ENCODE peak calls at places on chromosomes 2 and 18, in seven cellular contexts. One of them, this sample, is unnamed.

GRCh38 chr2:112257575-112257974 is 2.7 kb upstream of the ZC3H8 start:
- DNase-seq in stimulated activated CD8-positive, alpha-beta memory T cell treated with anti-CD3 and anti-CD28 coated beads, Interleukin-4, amount 100 ng/mL, for 1 hour: no peak
- DNase-seq in tibial nerve: no peak
- DNase-seq in HEK293T: no peak
- DNase-seq in AG08395: no peak
- DNase-seq in anterior cingulate cortex: no peak
- DNase-seq in AG20443: no peak
- DNase-seq in this sample: no peak

GRCh38 chr2:182980115-182980514 is 58.1 kb downstream of the NCKAP1 start:
- DNase-seq in AG20443: peak; percentile 39
- DNase-seq in stimulated activated CD8-positive, alpha-beta memory T cell treated with anti-CD3 and anti-CD28 coated beads, Interleukin-4, amount 100 ng/mL, for 1 hour: no peak
- DNase-seq in tibial nerve: no peak
- DNase-seq in AG08395: peak; percentile 41
- DNase-seq in HEK293T: peak; percentile 27
- DNase-seq in anterior cingulate cortex: no peak
- DNase-seq in this sample: peak; percentile 68

GRCh38 chr18:13447621-13448020 is 229.1 kb downstream of the LDLRAD4 start:
- DNase-seq in AG08395: peak; percentile 77
- DNase-seq in stimulated activated CD8-positive, alpha-beta memory T cell treated with anti-CD3 and anti-CD28 coated beads, Interleukin-4, amount 100 ng/mL, for 1 hour: no peak
- DNase-seq in HEK293T: no peak
- DNase-seq in tibial nerve: no peak
- DNase-seq in anterior cingulate cortex: no peak
- DNase-seq in AG20443: peak; percentile 86
- DNase-seq in this sample: peak; percentile 89

GRCh38 chr2:222733846-222734689 is 62.6 kb downstream of the MOGAT1 start:
- DNase-seq in stimulated activated CD8-positive, alpha-beta memory T cell treated with anti-CD3 and anti-CD28 coated beads, Interleukin-4, amount 100 ng/mL, for 1 hour: no peak
- DNase-seq in AG08395: peak; percentile 38
- DNase-seq in anterior cingulate cortex: no peak
- DNase-seq in HEK293T: no peak
- DNase-seq in AG20443: peak; percentile 37
- DNase-seq in tibial nerve: no peak
- DNase-seq in this sample: no peak

GRCh38 chr2:25700221-25700660 is 26.9 kb upstream of the DTNB start:
- DNase-seq in tibial nerve: peak; percentile 17
- DNase-seq in HEK293T: peak; percentile 43
- DNase-seq in AG08395: peak; percentile 42
- DNase-seq in AG20443: peak; percentile 61
- DNase-seq in anterior cingulate cortex: no peak
- DNase-seq in stimulated activated CD8-positive, alpha-beta memory T cell treated with anti-CD3 and anti-CD28 coated beads, Interleukin-4, amount 100 ng/mL, for 1 hour: no peak
- DNase-seq in this sample: peak; percentile 61

GRCh38 chr2:7358865-7359264 is 441.7 kb downstream of the RNF144A start:
- DNase-seq in stimulated activated CD8-positive, alpha-beta memory T cell treated with anti-CD3 and anti-CD28 coated beads, Interleukin-4, amount 100 ng/mL, for 1 hour: no peak
- DNase-seq in anterior cingulate cortex: no peak
- DNase-seq in AG20443: no peak
- DNase-seq in tibial nerve: no peak
- DNase-seq in HEK293T: no peak
- DNase-seq in AG08395: no peak
- DNase-seq in this sample: no peak

GRCh38 chr2:149422337-149422990 is 92.1 kb downstream of the LYPD6 start:
- DNase-seq in HEK293T: no peak
- DNase-seq in tibial nerve: no peak
- DNase-seq in anterior cingulate cortex: no peak
- DNase-seq in AG20443: peak; percentile 64
- DNase-seq in AG08395: peak; percentile 27
- DNase-seq in stimulated activated CD8-positive, alpha-beta memory T cell treated with anti-CD3 and anti-CD28 coated beads, Interleukin-4, amount 100 ng/mL, for 1 hour: no peak
- DNase-seq in this sample: no peak

GRCh38 chr2:103773884-103774283 is 1012.1 kb downstream of the TMEM182 start:
- DNase-seq in stimulated activated CD8-positive, alpha-beta memory T cell treated with anti-CD3 and anti-CD28 coated beads, Interleukin-4, amount 100 ng/mL, for 1 hour: no peak
- DNase-seq in AG08395: no peak
- DNase-seq in AG20443: no peak
- DNase-seq in tibial nerve: no peak
- DNase-seq in anterior cingulate cortex: no peak
- DNase-seq in HEK293T: no peak
- DNase-seq in this sample: no peak

GRCh38 chr2:135676031-135676430 is 65.6 kb upstream of the UBXN4 start:
- DNase-seq in stimulated activated CD8-positive, alpha-beta memory T cell treated with anti-CD3 and anti-CD28 coated beads, Interleukin-4, amount 100 ng/mL, for 1 hour: no peak
- DNase-seq in HEK293T: no peak
- DNase-seq in AG20443: no peak
- DNase-seq in tibial nerve: no peak
- DNase-seq in anterior cingulate cortex: no peak
- DNase-seq in AG08395: no peak
- DNase-seq in this sample: no peak

GRCh38 chr2:226791056-226791486 is 8.5 kb downstream of the IRS1 start:
- DNase-seq in tibial nerve: peak; percentile 55
- DNase-seq in HEK293T: peak; percentile 52
- DNase-seq in AG08395: peak; percentile 46
- DNase-seq in anterior cingulate cortex: peak; percentile 73
- DNase-seq in stimulated activated CD8-positive, alpha-beta memory T cell treated with anti-CD3 and anti-CD28 coated beads, Interleukin-4, amount 100 ng/mL, for 1 hour: no peak
- DNase-seq in AG20443: peak; percentile 60
- DNase-seq in this sample: peak; percentile 60

GRCh38 chr2:55500025-55500424 is 19.5 kb upstream of the CFAP36 start:
- DNase-seq in AG20443: peak; percentile 72
- DNase-seq in HEK293T: no peak
- DNase-seq in AG08395: peak; percentile 66
- DNase-seq in anterior cingulate cortex: no peak
- DNase-seq in stimulated activated CD8-positive, alpha-beta memory T cell treated with anti-CD3 and anti-CD28 coated beads, Interleukin-4, amount 100 ng/mL, for 1 hour: no peak
- DNase-seq in tibial nerve: no peak
- DNase-seq in this sample: no peak

GRCh38 chr2:141707486-141707885 is 423.3 kb downstream of the LRP1B start:
- DNase-seq in AG08395: no peak
- DNase-seq in AG20443: no peak
- DNase-seq in anterior cingulate cortex: no peak
- DNase-seq in HEK293T: no peak
- DNase-seq in tibial nerve: no peak
- DNase-seq in stimulated activated CD8-positive, alpha-beta memory T cell treated with anti-CD3 and anti-CD28 coated beads, Interleukin-4, amount 100 ng/mL, for 1 hour: no peak
- DNase-seq in this sample: no peak

GRCh38 chr2:28895189-28895893 is 874 bp downstream of the WDR43 start:
- DNase-seq in anterior cingulate cortex: no peak
- DNase-seq in HEK293T: peak; percentile 35
- DNase-seq in stimulated activated CD8-positive, alpha-beta memory T cell treated with anti-CD3 and anti-CD28 coated beads, Interleukin-4, amount 100 ng/mL, for 1 hour: no peak
- DNase-seq in AG20443: peak; percentile 45
- DNase-seq in tibial nerve: no peak
- DNase-seq in AG08395: peak; percentile 26
- DNase-seq in this sample: peak; percentile 65

GRCh38 chr18:2854871-2855270 is 8.1 kb downstream of the EMILIN2 start:
- DNase-seq in AG20443: peak; percentile 58
- DNase-seq in AG08395: no peak
- DNase-seq in HEK293T: no peak
- DNase-seq in stimulated activated CD8-positive, alpha-beta memory T cell treated with anti-CD3 and anti-CD28 coated beads, Interleukin-4, amount 100 ng/mL, for 1 hour: no peak
- DNase-seq in tibial nerve: no peak
- DNase-seq in anterior cingulate cortex: no peak
- DNase-seq in this sample: no peak

GRCh38 chr2:11750422-11750821 is 4.0 kb downstream of the LPIN1 start:
- DNase-seq in AG20443: no peak
- DNase-seq in stimulated activated CD8-positive, alpha-beta memory T cell treated with anti-CD3 and anti-CD28 coated beads, Interleukin-4, amount 100 ng/mL, for 1 hour: no peak
- DNase-seq in tibial nerve: no peak
- DNase-seq in anterior cingulate cortex: no peak
- DNase-seq in HEK293T: no peak
- DNase-seq in AG08395: no peak
- DNase-seq in this sample: no peak

GRCh38 chr2:160533482-160533881 is 39.9 kb upstream of the RBMS1 start:
- DNase-seq in stimulated activated CD8-positive, alpha-beta memory T cell treated with anti-CD3 and anti-CD28 coated beads, Interleukin-4, amount 100 ng/mL, for 1 hour: no peak
- DNase-seq in anterior cingulate cortex: no peak
- DNase-seq in tibial nerve: no peak
- DNase-seq in HEK293T: no peak
- DNase-seq in AG20443: peak; percentile 27
- DNase-seq in AG08395: peak; percentile 20
- DNase-seq in this sample: no peak

GRCh38 chr2:145157626-145158025 is 637.7 kb upstream of the ZEB2 start:
- DNase-seq in tibial nerve: no peak
- DNase-seq in AG08395: no peak
- DNase-seq in HEK293T: no peak
- DNase-seq in anterior cingulate cortex: no peak
- DNase-seq in AG20443: no peak
- DNase-seq in stimulated activated CD8-positive, alpha-beta memory T cell treated with anti-CD3 and anti-CD28 coated beads, Interleukin-4, amount 100 ng/mL, for 1 hour: no peak
- DNase-seq in this sample: no peak

GRCh38 chr18:75070625-75071483 is 138.1 kb downstream of the PTGR3 start:
- DNase-seq in AG20443: peak; percentile 70
- DNase-seq in HEK293T: no peak
- DNase-seq in AG08395: peak; percentile 68
- DNase-seq in stimulated activated CD8-positive, alpha-beta memory T cell treated with anti-CD3 and anti-CD28 coated beads, Interleukin-4, amount 100 ng/mL, for 1 hour: peak; percentile 41
- DNase-seq in tibial nerve: peak; percentile 51
- DNase-seq in anterior cingulate cortex: no peak
- DNase-seq in this sample: peak; percentile 48

GRCh38 chr2:48719480-48720177 is 35.9 kb downstream of the LHCGR start:
- DNase-seq in tibial nerve: no peak
- DNase-seq in HEK293T: no peak
- DNase-seq in AG20443: no peak
- DNase-seq in AG08395: no peak
- DNase-seq in anterior cingulate cortex: no peak
- DNase-seq in stimulated activated CD8-positive, alpha-beta memory T cell treated with anti-CD3 and anti-CD28 coated beads, Interleukin-4, amount 100 ng/mL, for 1 hour: no peak
- DNase-seq in this sample: no peak

GRCh38 chr2:28753043-28753683 is 1.5 kb downstream of the PPP1CB start:
- DNase-seq in HEK293T: peak; percentile 22
- DNase-seq in AG08395: peak; percentile 58
- DNase-seq in stimulated activated CD8-positive, alpha-beta memory T cell treated with anti-CD3 and anti-CD28 coated beads, Interleukin-4, amount 100 ng/mL, for 1 hour: peak; percentile 42
- DNase-seq in AG20443: peak; percentile 41
- DNase-seq in tibial nerve: peak; percentile 64
- DNase-seq in anterior cingulate cortex: no peak
- DNase-seq in this sample: peak; percentile 68

GRCh38 chr2:73984203-73984921 is at the start of gene TET3:
- DNase-seq in AG08395: no peak
- DNase-seq in tibial nerve: no peak
- DNase-seq in stimulated activated CD8-positive, alpha-beta memory T cell treated with anti-CD3 and anti-CD28 coated beads, Interleukin-4, amount 100 ng/mL, for 1 hour: peak; percentile 48
- DNase-seq in HEK293T: peak; percentile 53
- DNase-seq in AG20443: peak; percentile 63
- DNase-seq in anterior cingulate cortex: no peak
- DNase-seq in this sample: peak; percentile 66

GRCh38 chr2:21916934-21917522 is 793.3 kb downstream of the TDRD15 start:
- DNase-seq in anterior cingulate cortex: no peak
- DNase-seq in stimulated activated CD8-positive, alpha-beta memory T cell treated with anti-CD3 and anti-CD28 coated beads, Interleukin-4, amount 100 ng/mL, for 1 hour: no peak
- DNase-seq in AG08395: no peak
- DNase-seq in HEK293T: no peak
- DNase-seq in AG20443: no peak
- DNase-seq in tibial nerve: no peak
- DNase-seq in this sample: no peak

GRCh38 chr2:217899231-217900009 is 103.4 kb downstream of the TNS1 start:
- DNase-seq in AG08395: peak; percentile 97
- DNase-seq in anterior cingulate cortex: no peak
- DNase-seq in AG20443: peak; percentile 97
- DNase-seq in tibial nerve: peak; percentile 70
- DNase-seq in HEK293T: peak; percentile 82
- DNase-seq in stimulated activated CD8-positive, alpha-beta memory T cell treated with anti-CD3 and anti-CD28 coated beads, Interleukin-4, amount 100 ng/mL, for 1 hour: no peak
- DNase-seq in this sample: peak; percentile 74

GRCh38 chr2:151306621-151307020 is 17.2 kb upstream of the NMI start:
- DNase-seq in AG20443: peak; percentile 90
- DNase-seq in HEK293T: no peak
- DNase-seq in tibial nerve: no peak
- DNase-seq in AG08395: peak; percentile 92
- DNase-seq in stimulated activated CD8-positive, alpha-beta memory T cell treated with anti-CD3 and anti-CD28 coated beads, Interleukin-4, amount 100 ng/mL, for 1 hour: no peak
- DNase-seq in anterior cingulate cortex: no peak
- DNase-seq in this sample: no peak

GRCh38 chr18:13893418-13893760 is 21.9 kb downstream of the MC2R start:
- DNase-seq in tibial nerve: no peak
- DNase-seq in stimulated activated CD8-positive, alpha-beta memory T cell treated with anti-CD3 and anti-CD28 coated beads, Interleukin-4, amount 100 ng/mL, for 1 hour: no peak
- DNase-seq in AG08395: no peak
- DNase-seq in AG20443: no peak
- DNase-seq in HEK293T: no peak
- DNase-seq in anterior cingulate cortex: no peak
- DNase-seq in this sample: no peak

GRCh38 chr2:162092656-162093556 is 18.9 kb upstream of the DPP4 start:
- DNase-seq in tibial nerve: no peak
- DNase-seq in stimulated activated CD8-positive, alpha-beta memory T cell treated with anti-CD3 and anti-CD28 coated beads, Interleukin-4, amount 100 ng/mL, for 1 hour: no peak
- DNase-seq in AG08395: peak; percentile 84
- DNase-seq in AG20443: peak; percentile 84
- DNase-seq in anterior cingulate cortex: no peak
- DNase-seq in HEK293T: no peak
- DNase-seq in this sample: no peak

GRCh38 chr2:236863729-236864126 is 222.0 kb upstream of the COPS8 start:
- DNase-seq in AG20443: no peak
- DNase-seq in HEK293T: no peak
- DNase-seq in stimulated activated CD8-positive, alpha-beta memory T cell treated with anti-CD3 and anti-CD28 coated beads, Interleukin-4, amount 100 ng/mL, for 1 hour: no peak
- DNase-seq in AG08395: no peak
- DNase-seq in tibial nerve: no peak
- DNase-seq in anterior cingulate cortex: no peak
- DNase-seq in this sample: no peak

GRCh38 chr2:37679072-37679695 is 7.7 kb upstream of the CDC42EP3 start:
- DNase-seq in HEK293T: no peak
- DNase-seq in AG08395: no peak
- DNase-seq in tibial nerve: no peak
- DNase-seq in anterior cingulate cortex: no peak
- DNase-seq in stimulated activated CD8-positive, alpha-beta memory T cell treated with anti-CD3 and anti-CD28 coated beads, Interleukin-4, amount 100 ng/mL, for 1 hour: no peak
- DNase-seq in AG20443: no peak
- DNase-seq in this sample: no peak